ENCODE peak calls at places on chromosomes 2 and 18, in four cellular contexts. S is cardiac muscle cell, Y is stomach, O is aorta. C is an unnamed sample.

GRCh38 chr2:25304339-25304728 is 37.4 kb downstream of the DNMT3A start:
- DNase-seq in O (no peak), Y (no peak), S (peak; percentile 82), C (peak; percentile 42)

GRCh38 chr18:66317243-66318090 is 286.4 kb downstream of the CDH19 start:
- DNase-seq in O (no peak), Y (no peak), S (no peak), C (no peak)

GRCh38 chr2:32591669-32592463 is 36.0 kb upstream of the TTC27 start:
- DNase-seq in Y (no peak), S (peak; percentile 54), O (no peak), C (no peak)

GRCh38 chr2:209508255-209508654 is 84.4 kb downstream of the MAP2 start:
- DNase-seq in Y (no peak), O (no peak), S (no peak), C (no peak)

GRCh38 chr2:220064282-220065042 is 437.0 kb downstream of the SLC4A3 start:
- DNase-seq in S (no peak), Y (no peak), O (no peak), C (no peak)

GRCh38 chr2:119431976-119432881 is 575 bp downstream of the TMEM37 start:
- DNase-seq in Y (peak; percentile 72), O (peak; percentile 82), S (peak; percentile 79), C (peak; percentile 81)

GRCh38 chr2:16630463-16630862 is 35.2 kb downstream of the CYRIA start:
- DNase-seq in S (no peak), Y (no peak), O (no peak), C (no peak)

GRCh38 chr2:177998006-177998405 is 74.6 kb downstream of the PDE11A start:
- DNase-seq in S (no peak), Y (no peak), O (no peak), C (no peak)

GRCh38 chr18:36046898-36047297 is 20.5 kb downstream of the RPRD1A start:
- DNase-seq in S (no peak), O (no peak), Y (no peak), C (no peak)

GRCh38 chr2:202149155-202149762 is 76.2 kb downstream of the KIAA2012 start:
- DNase-seq in Y (no peak), O (peak; percentile 77), S (peak; percentile 92), C (peak; percentile 65)

GRCh38 chr2:145736901-145737300 is 1217.0 kb upstream of the ZEB2 start:
- DNase-seq in O (no peak), S (no peak), Y (no peak), C (no peak)

GRCh38 chr2:97936199-97936598 is 59.5 kb downstream of the TMEM131 start:
- DNase-seq in O (no peak), Y (no peak), S (no peak), C (no peak)

GRCh38 chr2:96174251-96175144 is 29.3 kb upstream of the DUSP2 start:
- DNase-seq in S (peak; percentile 70), Y (peak; percentile 85), O (peak; percentile 81), C (peak; percentile 87)

GRCh38 chr2:207352978-207353377 is 176.8 kb upstream of the CREB1 start:
- DNase-seq in Y (no peak), O (no peak), S (peak; percentile 15), C (no peak)

GRCh38 chr2:122864728-122865127 is 1109.3 kb downstream of the TSN start:
- DNase-seq in O (no peak), Y (no peak), S (peak; percentile 23), C (no peak)

GRCh38 chr2:27522400-27522945 is 25.8 kb downstream of the GCKR start:
- DNase-seq in S (no peak), Y (no peak), O (no peak), C (no peak)

GRCh38 chr2:221109552-221109951 is 462.6 kb downstream of the EPHA4 start:
- DNase-seq in Y (no peak), S (no peak), O (no peak), C (no peak)

GRCh38 chr2:127183771-127184170 is 36.3 kb downstream of the CYP27C1 start:
- DNase-seq in Y (peak; percentile 7), S (no peak), O (no peak), C (no peak)

GRCh38 chr2:119323459-119323858 is 43.2 kb downstream of the C2orf76 start:
- DNase-seq in S (no peak), O (no peak), Y (no peak), C (no peak)

GRCh38 chr2:127020536-127020935 is 86.4 kb downstream of the BIN1 start:
- DNase-seq in S (no peak), O (no peak), Y (no peak), C (no peak)

GRCh38 chr2:73981081-73981968 is 3.4 kb upstream of the TET3 start:
- DNase-seq in S (no peak), O (peak; percentile 66), Y (peak; percentile 52), C (peak; percentile 79)

GRCh38 chr2:109312902-109313301 is 183.9 kb downstream of the SH3RF3 start:
- DNase-seq in S (no peak), O (no peak), Y (no peak), C (no peak)

GRCh38 chr2:165897741-165898140 is 55.8 kb downstream of the TTC21B start:
- DNase-seq in S (no peak), Y (no peak), O (peak; percentile 47), C (no peak)

DNA sequence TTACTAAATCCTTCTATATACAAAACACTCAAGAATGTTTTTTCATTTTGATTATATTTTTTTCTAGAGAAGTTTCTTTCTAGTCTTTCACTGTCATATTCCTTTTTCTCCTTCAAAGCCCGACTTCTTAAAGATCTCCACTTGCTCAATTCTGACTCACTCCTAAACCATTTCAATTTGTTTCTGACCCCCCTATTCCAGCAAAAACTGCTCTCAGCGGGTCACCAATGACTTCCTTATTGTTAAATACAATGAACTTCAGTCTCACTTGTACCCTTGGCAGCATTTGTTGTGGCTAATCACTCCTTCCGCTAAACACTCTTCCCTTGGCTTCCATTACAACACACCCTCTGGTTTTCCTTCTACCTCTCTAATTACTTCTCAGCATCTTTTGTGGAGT is 111.1 kb upstream of the RBBP8 start:
- DNase-seq in O (no peak), S (peak; percentile 83), Y (no peak), C (no peak)
- H3K27ac ChIP-seq in O (no peak overlapping the region), S (no peak overlapping the region), Y (no peak overlapping the region), C (no peak overlapping the region)

DNA sequence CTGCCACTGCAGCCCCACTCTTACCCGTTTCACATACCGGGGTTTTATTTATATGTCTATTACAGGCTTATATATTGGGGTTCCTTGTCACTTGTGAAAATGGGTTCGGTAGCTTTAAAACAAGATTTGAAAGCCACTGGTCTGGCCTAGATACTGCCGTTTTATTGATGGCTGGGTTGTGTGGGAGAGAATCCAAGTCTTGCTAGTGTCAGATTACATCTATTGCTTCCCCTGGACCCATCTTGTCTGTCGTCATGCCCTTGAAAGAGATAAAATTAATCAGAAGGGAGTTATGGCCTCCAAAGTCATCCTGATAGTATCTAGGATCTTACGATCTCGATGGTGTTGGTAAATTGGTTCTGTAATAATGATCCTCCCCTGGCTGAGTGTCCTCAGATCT is 79.4 kb downstream of the EIPR1 start:
- DNase-seq in O (no peak), Y (no peak), S (no peak), C (no peak)
- H3K4me1 ChIP-seq in O (no peaks in the 10 kb centered on the region), Y (peaks cover 1% of the 10 kb centered on the region), S (peaks cover 8% of the 10 kb centered on the region), C (no peaks in the 10 kb centered on the region)

GRCh38 chr2:170500770-170501169 is 214.4 kb upstream of the SP5 start:
- DNase-seq in Y (no peak), O (no peak), S (no peak), C (no peak)
- H3K27ac ChIP-seq in Y (peak overlapping the region; percentile 32), O (no peak overlapping the region), S (no peak overlapping the region), C (no peak overlapping the region)

DNA sequence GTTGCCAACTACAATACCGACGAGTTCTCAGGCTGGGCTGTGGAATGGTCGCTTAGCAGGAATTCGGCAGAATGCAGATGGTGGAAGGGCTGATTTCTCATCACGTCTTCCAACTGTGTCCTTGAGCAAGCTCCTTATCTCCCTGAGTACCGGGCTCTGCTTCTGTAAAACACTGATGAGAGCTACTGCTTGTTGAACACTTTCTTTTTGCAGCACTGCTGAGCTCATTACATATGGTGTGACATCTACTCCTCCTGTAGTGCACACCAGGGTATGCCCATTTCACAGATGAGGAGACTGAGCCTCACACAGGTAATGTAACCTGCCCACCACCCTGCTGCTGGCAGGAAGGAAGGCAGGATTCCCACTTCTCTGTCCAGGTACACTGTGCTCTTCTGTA is 8.3 kb downstream of the IL1R2 start:
- DNase-seq in O (no peak), Y (no peak), S (no peak), C (no peak)
- H3K4me1 ChIP-seq in O (no peaks in the 10 kb centered on the region), Y (peaks cover 12% of the 10 kb centered on the region), S (no peaks in the 10 kb centered on the region), C (no peaks in the 10 kb centered on the region)

DNA sequence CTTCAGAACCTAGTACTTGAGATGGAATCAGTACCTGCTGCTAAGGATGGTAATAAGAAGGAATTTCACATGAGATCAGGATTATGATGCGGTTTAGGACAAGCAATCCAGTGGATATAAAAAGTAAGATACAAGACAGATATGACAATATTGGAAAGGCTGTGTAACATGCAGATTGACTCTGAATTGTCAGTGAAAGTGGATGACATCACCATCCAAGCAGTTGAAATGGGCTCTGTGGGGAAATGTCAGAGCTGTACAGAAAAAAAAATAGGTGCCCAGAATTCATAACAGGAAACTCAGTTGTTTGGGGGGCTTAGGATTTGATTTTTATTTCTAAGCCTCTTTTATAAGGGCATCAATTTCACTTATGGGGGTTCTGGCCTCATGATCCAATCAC is 438.3 kb downstream of the SPAG16 start:
- DNase-seq in S (no peak), Y (no peak), O (no peak), C (no peak)
- H3K27ac ChIP-seq in S (no peak overlapping the region), Y (no peak overlapping the region), O (no peak overlapping the region), C (no peak overlapping the region)

GRCh38 chr2:101763496-101764333 is 66.2 kb downstream of the MAP4K4 start:
- DNase-seq in O (no peak), S (no peak), Y (no peak), C (no peak)
- H3K4me1 ChIP-seq in O (peaks cover 13% of the 10 kb centered on the region), S (peaks cover 46% of the 10 kb centered on the region), Y (peaks cover 55% of the 10 kb centered on the region), C (peaks cover 22% of the 10 kb centered on the region)

DNA sequence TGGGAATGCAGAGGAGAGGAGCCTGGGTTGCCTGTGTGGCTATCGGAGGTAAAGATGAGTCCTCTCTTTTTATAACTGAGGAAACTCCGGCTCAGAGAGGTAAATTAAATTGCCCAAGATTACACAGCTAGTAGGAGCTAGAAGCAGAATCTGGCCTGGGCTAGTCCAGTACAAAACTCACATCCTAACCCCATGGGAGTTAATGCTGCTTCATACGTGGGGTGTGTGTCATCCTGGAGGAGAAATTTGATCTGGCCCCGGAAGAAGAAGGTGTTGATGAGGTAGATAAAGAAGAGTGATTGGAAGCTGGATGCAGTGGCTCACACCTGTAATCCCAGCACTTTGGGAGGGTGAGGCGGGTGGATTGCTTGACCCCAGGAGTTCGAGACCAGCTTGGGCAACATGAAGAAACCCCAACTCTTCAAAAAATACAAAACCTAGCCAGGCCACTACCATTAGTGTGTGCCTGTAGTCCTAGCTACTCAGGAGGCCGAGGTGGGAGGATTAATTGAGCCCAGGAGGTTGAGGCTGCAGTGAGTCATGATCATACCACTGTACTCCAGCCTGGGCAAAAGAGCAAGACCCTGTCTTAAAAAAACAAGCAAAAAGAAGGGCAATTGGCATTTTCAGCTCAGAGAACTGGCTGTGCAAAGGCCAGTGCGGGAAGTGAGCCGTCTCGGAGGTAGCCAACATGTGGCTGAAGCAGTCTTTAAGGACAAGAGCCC is 33.7 kb downstream of the CTIF start:
- DNase-seq in Y (no peak), S (no peak), O (no peak), C (no peak)
- H3K27ac ChIP-seq in Y (no peak overlapping the region), S (no peak overlapping the region), O (no peak overlapping the region), C (no peak overlapping the region)

GRCh38 chr2:102119255-102119654 is 23.3 kb upstream of the IL1R1 start:
- DNase-seq in O (no peak), Y (no peak), S (peak; percentile 69), C (no peak)
- H3K4me1 ChIP-seq in O (peaks cover 3% of the 10 kb centered on the region), Y (peaks cover 48% of the 10 kb centered on the region), S (no peaks in the 10 kb centered on the region), C (peaks cover 7% of the 10 kb centered on the region)